ENCODE peak calls at places on chromosome 20, in six cellular contexts. S is nephron progenitor cell, W is AG09309, L is heart right ventricle, Y is H9, H is foreskin keratinocyte. E is an unnamed sample.

GRCh38 chr20:35891375-35891774 is 62.9 kb downstream of the SCAND1 start:
- DNase-seq in S (no peak), W (peak; percentile 82), L (no peak), Y (no peak), H (no peak), E (no peak)

GRCh38 chr20:31638317-31638716 is 605 bp downstream of the COX4I2 start:
- DNase-seq in S (no peak), W (no peak), L (no peak), Y (no peak), H (no peak), E (no peak)

GRCh38 chr20:51404297-51405060 is 138.0 kb downstream of the NFATC2 start:
- DNase-seq in S (no peak), W (no peak), L (no peak), Y (peak; percentile 29), H (no peak), E (no peak)

GRCh38 chr20:4329232-4329631 is 313.9 kb upstream of the RNF24 start:
- DNase-seq in S (no peak), W (no peak), L (no peak), Y (no peak), H (no peak), E (no peak)

GRCh38 chr20:33301192-33301930 is 18.3 kb downstream of the BPIFB1 start:
- DNase-seq in S (no peak), W (no peak), L (no peak), Y (no peak), H (no peak), E (no peak)

GRCh38 chr20:9203081-9203447 is 134.2 kb downstream of the PLCB4 start:
- DNase-seq in S (no peak), W (no peak), L (no peak), Y (no peak), H (no peak), E (no peak)

GRCh38 chr20:17226410-17227198 is at the start of gene PCSK2:
- DNase-seq in S (peak; percentile 93), W (no peak), L (peak; percentile 15), Y (peak; percentile 91), H (no peak), E (no peak)

GRCh38 chr20:45934587-45935415 is at the start of gene PCIF1:
- DNase-seq in S (peak; percentile 99), W (peak; percentile 87), L (peak; percentile 98), Y (peak; percentile 96), H (peak; percentile 82), E (peak; percentile 78)

GRCh38 chr20:400451-401275 is 7.4 kb upstream of the RBCK1 start:
- DNase-seq in S (no peak), W (no peak), L (no peak), Y (no peak), H (no peak), E (no peak)

GRCh38 chr20:1371830-1372539 is 20.9 kb downstream of the FKBP1A start:
- DNase-seq in S (no peak), W (no peak), L (no peak), Y (no peak), H (no peak), E (no peak)

GRCh38 chr20:42703744-42704143 is 486.0 kb downstream of the PTPRT start:
- DNase-seq in S (no peak), W (no peak), L (no peak), Y (no peak), H (no peak), E (no peak)

GRCh38 chr20:31712564-31713311 is 9.9 kb downstream of the BCL2L1 start:
- DNase-seq in S (no peak), W (no peak), L (peak; percentile 91), Y (peak; percentile 83), H (peak; percentile 85), E (peak; percentile 90)

GRCh38 chr20:25341716-25342680 is 48.6 kb downstream of the ABHD12 start:
- DNase-seq in S (no peak), W (no peak), L (no peak), Y (no peak), H (peak; percentile 33), E (no peak)

GRCh38 chr20:46229478-46229877 is 78.8 kb downstream of the CDH22 start:
- DNase-seq in S (peak; percentile 54), W (no peak), L (no peak), Y (no peak), H (no peak), E (no peak)

GRCh38 chr20:46011631-46012482 is 3.1 kb downstream of the MMP9 start:
- DNase-seq in S (peak; percentile 40), W (no peak), L (peak; percentile 40), Y (peak; percentile 98), H (no peak), E (no peak)

GRCh38 chr20:17849901-17850673 is 118.5 kb downstream of the SNX5 start:
- DNase-seq in S (no peak), W (peak; percentile 99), L (peak; percentile 65), Y (no peak), H (peak; percentile 95), E (peak; percentile 83)

GRCh38 chr20:37531856-37532255 is 4.2 kb upstream of the BLCAP start:
- DNase-seq in S (no peak), W (no peak), L (no peak), Y (peak; percentile 8), H (no peak), E (no peak)

GRCh38 chr20:44460795-44461141 is 14.9 kb upstream of the TTPAL start:
- DNase-seq in S (no peak), W (no peak), L (no peak), Y (no peak), H (no peak), E (no peak)
- TF ChIP-seq CTCF in S (peak; percentile 21), W (peak; percentile 53), L (peak; percentile 46), Y (peak; percentile 57), H (peak; percentile 89), E (peak; percentile 65)

DNA sequence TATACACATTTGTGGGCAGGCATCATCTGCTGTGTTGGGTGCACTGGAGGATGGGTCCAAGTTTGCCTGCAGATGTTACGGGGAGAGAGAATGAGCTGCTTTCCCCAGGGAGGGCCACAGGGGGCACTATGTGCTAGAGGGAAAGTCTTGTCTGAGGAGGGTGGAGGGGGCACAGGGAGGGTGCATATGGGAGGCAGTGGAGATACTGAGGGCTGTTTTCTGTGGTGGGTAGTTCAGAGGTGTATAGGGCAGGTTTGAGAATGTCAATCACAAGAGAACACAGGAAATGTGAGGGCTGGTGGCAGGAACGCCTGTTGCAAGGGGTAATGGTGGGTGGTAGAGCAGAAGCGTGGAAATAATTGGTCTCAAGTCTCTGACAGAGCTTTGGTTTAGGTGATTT is 7.7 kb upstream of the PTPRA start:
- DNase-seq in S (no peak), W (no peak), L (no peak), Y (no peak), H (no peak), E (no peak)
- TF ChIP-seq CTCF in S (no peak), W (no peak), L (no peak), Y (peak; percentile 54), H (peak; percentile 18), E (peak; percentile 11)

GRCh38 chr20:5938456-5939029 is 11.8 kb downstream of the TRMT6 start:
- DNase-seq in S (no peak), W (no peak), L (no peak), Y (no peak), H (no peak), E (no peak)

GRCh38 chr20:5931411-5931810 is 18.9 kb downstream of the TRMT6 start:
- DNase-seq in S (no peak), W (no peak), L (no peak), Y (no peak), H (no peak), E (no peak)

GRCh38 chr20:5932796-5933195 is 17.5 kb downstream of the TRMT6 start:
- DNase-seq in S (no peak), W (no peak), L (no peak), Y (no peak), H (no peak), E (no peak)

GRCh38 chr20:5935384-5935783 is 14.9 kb downstream of the TRMT6 start:
- DNase-seq in S (no peak), W (no peak), L (no peak), Y (no peak), H (no peak), E (no peak)

DNA sequence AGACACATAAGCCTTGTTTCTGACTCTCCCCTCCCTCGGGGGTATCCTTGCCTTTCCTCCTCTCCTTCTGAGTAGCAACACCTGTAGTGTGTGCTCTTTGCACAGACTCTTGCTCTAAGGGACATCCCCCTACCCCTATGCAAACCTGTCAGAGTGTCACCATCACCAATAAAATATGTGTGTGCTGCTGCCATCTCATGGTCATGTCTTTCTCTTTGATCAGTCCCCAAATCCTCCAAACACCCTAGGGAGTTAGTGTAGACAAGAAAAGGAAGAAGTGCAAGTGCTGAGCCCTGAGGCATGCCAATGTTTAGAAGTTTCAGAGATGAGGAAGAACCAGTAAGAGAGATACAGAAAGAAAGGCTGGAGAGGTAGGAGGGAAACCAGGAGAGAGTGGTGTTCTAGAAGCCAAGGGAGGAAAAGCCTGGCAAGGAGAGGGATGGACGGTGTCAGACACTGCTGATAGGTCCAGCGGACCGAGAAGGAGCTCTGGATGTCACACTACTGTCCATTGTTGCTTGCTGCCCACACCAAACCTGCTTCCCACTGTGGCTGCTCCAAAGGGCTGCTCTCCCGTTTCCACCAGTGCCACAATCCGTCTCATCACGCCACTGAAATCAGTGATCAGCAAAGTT is 16.4 kb downstream of the TRMT6 start:
- DNase-seq in S (no peak), W (no peak), L (peak; percentile 7), Y (no peak), H (no peak), E (no peak)
- TF ChIP-seq CTCF in S (no peak), W (no peak), L (peak; percentile 45), Y (peak; percentile 46), H (peak; percentile 61), E (peak; percentile 63)

DNA sequence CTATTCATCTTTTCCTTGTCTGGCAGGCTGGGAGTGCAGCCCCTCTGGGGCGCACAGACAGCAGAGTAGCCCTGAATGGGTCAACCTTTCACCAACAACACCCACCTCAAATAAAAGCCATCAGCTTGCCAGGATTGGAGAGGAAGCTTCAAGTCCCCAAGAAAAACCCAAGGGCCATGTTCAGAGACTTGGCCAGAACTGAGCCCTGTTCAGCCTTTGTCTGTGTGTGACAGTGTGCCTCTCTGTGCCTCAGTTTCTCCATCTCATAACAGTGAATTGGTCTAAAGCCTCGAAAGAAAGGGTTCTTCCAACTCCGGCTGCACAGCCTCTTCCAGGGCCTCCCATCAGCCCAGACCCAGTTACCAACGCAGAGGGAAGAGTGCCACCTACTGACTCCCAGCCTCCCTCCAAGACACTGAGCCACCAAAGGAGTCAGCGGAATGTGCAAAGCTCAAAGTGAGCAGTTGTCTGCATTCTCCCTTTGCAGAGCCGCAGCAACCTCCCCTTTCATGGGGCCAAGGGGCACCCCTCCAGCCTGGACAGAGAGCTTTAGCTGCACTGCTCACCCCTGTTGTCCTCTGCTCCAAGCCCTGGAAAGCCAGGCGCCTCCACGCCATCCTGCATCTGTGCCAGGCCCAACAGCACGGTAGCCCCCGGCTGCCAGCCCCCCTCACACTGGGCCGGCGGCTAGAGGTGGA is 82.7 kb upstream of the TOP1 start:
- DNase-seq in S (peak; percentile 69), W (no peak), L (peak; percentile 61), Y (peak; percentile 81), H (no peak), E (no peak)
- TF ChIP-seq CTCF in S (peak; percentile 55), W (peak; percentile 71), L (peak; percentile 61), Y (peak; percentile 81), H (peak; percentile 72), E (peak; percentile 61)

GRCh38 chr20:55415567-55416142 is 589.7 kb downstream of the CBLN4 start:
- DNase-seq in S (no peak), W (no peak), L (no peak), Y (no peak), H (no peak), E (no peak)
- TF ChIP-seq CTCF in S (peak; percentile 37), W (no peak), L (peak; percentile 42), Y (peak; percentile 70), H (peak; percentile 73), E (peak; percentile 49)